ENCODE peak calls at places on chromosomes 12 and 14, in ten cellular contexts. H is activated CD8-positive, alpha-beta memory T cell treated with anti-CD3 and anti-CD28 coated beads for 1 hour; F is activated naive CD8-positive, alpha-beta T cell treated with anti-CD3 and anti-CD28 coated beads, Interleukin-2, amount 50 U/mL, for 16 hours; J is progenitor cell of endocrine pancreas; C is C1 segment of cervical spinal cord; U is Right ventricle myocardium superior; O is choroid plexus epithelial cell; Q is A549; P is MM.1S; K is neuronal stem cell. Y is an unnamed sample.

GRCh38 chr12:101107032-101107763 is 102.8 kb downstream of the SLC5A8 start:
- DNase-seq in P (no peak), C (no peak), H (no peak), O (no peak), U (no peak), K (no peak), F (no peak), Q (no peak), J (no peak), Y (no peak)

GRCh38 chr14:44700184-44700583 is 193.1 kb upstream of the FSCB start:
- DNase-seq in P (no peak), J (no peak), K (no peak), U (no peak), C (no peak), F (no peak), Q (no peak), H (no peak), O (peak), Y (no peak)

GRCh38 chr12:56518570-56518969 is 3.0 kb upstream of the RBMS2 start:
- DNase-seq in P (no peak), K (no peak), H (no peak), O (no peak), J (no peak), F (no peak), C (no peak), U (no peak), Q (no peak), Y (no peak)

GRCh38 chr14:27528328-27528727 is 930.5 kb upstream of the NOVA1 start:
- DNase-seq in Q (peak), J (no peak), O (peak), P (peak), C (no peak), K (peak), U (no peak), H (no peak), F (no peak), Y (no peak)

GRCh38 chr12:31324845-31325523 is 966 bp downstream of the SINHCAF start:
- DNase-seq in Q (peak), K (peak), F (peak), C (peak), O (peak), J (peak), H (peak), U (no peak), P (peak), Y (no peak)

GRCh38 chr14:23360496-23360895 is 4.5 kb downstream of the EFS start:
- DNase-seq in J (no peak), Q (peak), O (no peak), F (no peak), C (no peak), P (no peak), U (peak), K (no peak), H (no peak), Y (no peak)

GRCh38 chr12:79375050-79375449 is 315.7 kb downstream of the PAWR start:
- DNase-seq in U (no peak), F (no peak), P (no peak), K (no peak), Q (no peak), J (no peak), C (no peak), H (no peak), O (no peak), Y (no peak)

GRCh38 chr12:58288191-58288590 is 346.8 kb downstream of the ATP23 start:
- DNase-seq in O (peak), U (no peak), F (no peak), C (no peak), H (no peak), Q (no peak), J (no peak), K (no peak), P (no peak), Y (no peak)

GRCh38 chr14:92656306-92656705 is 92.1 kb downstream of the LGMN start:
- DNase-seq in H (no peak), K (no peak), U (no peak), F (no peak), O (no peak), P (no peak), Q (no peak), C (no peak), J (no peak), Y (no peak)

GRCh38 chr12:27383429-27384260 is 51.0 kb downstream of the BMAL2 start:
- DNase-seq in K (peak), C (no peak), P (peak), Q (peak), U (peak), F (peak), J (peak), O (peak), H (peak), Y (peak)

GRCh38 chr14:36057452-36058142 is 118.9 kb downstream of the PTCSC3 start:
- DNase-seq in J (no peak), U (no peak), P (no peak), F (no peak), H (no peak), Q (no peak), C (no peak), O (peak), K (no peak), Y (no peak)

GRCh38 chr12:65501093-65501621 is 222.7 kb downstream of the MSRB3 start:
- DNase-seq in K (no peak), F (no peak), J (no peak), C (no peak), O (no peak), Q (no peak), P (no peak), H (no peak), U (peak), Y (no peak)

GRCh38 chr14:33814010-33814409 is 136.9 kb downstream of the EGLN3 start:
- DNase-seq in J (no peak), K (no peak), U (no peak), F (no peak), O (no peak), C (no peak), Q (no peak), H (no peak), P (no peak), Y (no peak)

GRCh38 chr14:75821828-75822521 is 159.8 kb downstream of the TGFB3 start:
- DNase-seq in F (no peak), J (no peak), P (no peak), O (no peak), C (no peak), U (no peak), K (no peak), Q (no peak), H (no peak), Y (no peak)

GRCh38 chr12:52404951-52405350 is 1.2 kb downstream of the KRT82 start:
- DNase-seq in K (no peak), U (no peak), P (no peak), Q (no peak), H (no peak), C (no peak), J (no peak), O (no peak), F (no peak), Y (no peak)

GRCh38 chr12:51270067-51270846 is at the start of gene SMAGP:
- DNase-seq in O (peak), C (no peak), P (peak), U (peak), H (peak), Q (peak), F (no peak), J (peak), K (peak), Y (no peak)

GRCh38 chr12:104627231-104627974 is 170.7 kb downstream of the CHST11 start:
- DNase-seq in J (no peak), K (no peak), Q (no peak), P (no peak), C (no peak), O (no peak), U (no peak), H (no peak), F (no peak), Y (no peak)

GRCh38 chr14:100620437-100621100 is 33.4 kb upstream of the BEGAIN start:
- DNase-seq in F (no peak), J (no peak), U (peak), C (no peak), P (no peak), K (no peak), O (no peak), H (no peak), Q (no peak), Y (no peak)

GRCh38 chr12:13124661-13125505 is 21.4 kb upstream of the GSG1 start:
- DNase-seq in F (no peak), H (no peak), O (peak), K (no peak), U (no peak), P (no peak), C (no peak), Q (no peak), J (no peak), Y (no peak)

GRCh38 chr14:102288139-102288538 is 16.8 kb downstream of the MOK start:
- DNase-seq in F (no peak), P (no peak), Q (no peak), K (no peak), J (no peak), C (no peak), H (no peak), U (no peak), O (no peak), Y (no peak)

GRCh38 chr12:38222011-38222410 is 94.6 kb upstream of the ALG10B start:
- DNase-seq in C (no peak), H (no peak), U (no peak), P (no peak), K (no peak), J (no peak), F (no peak), O (no peak), Q (no peak), Y (no peak)

GRCh38 chr12:92503029-92503931 is 199.5 kb upstream of the PLEKHG7 start:
- DNase-seq in K (no peak), U (peak), C (no peak), Q (no peak), P (no peak), J (no peak), F (no peak), O (peak), H (no peak), Y (no peak)

Y was measured in smooth muscle cell of the brain vasculature.